ENCODE peak calls at places on chromosomes 12 and 14, in nine cellular contexts. W is progenitor cell of endocrine pancreas, V is amygdala, F is HuH-7.5, Z is Ammon's horn, K is SW480, U is NCI-H1105, S is left lung, O is NCI-H345. I is an unnamed sample.

GRCh38 chr14:24269368-24269767 is 2.0 kb downstream of the RABGGTA start:
- DNase-seq in W (no peak), F (no peak), U (no peak), K (no peak), V (no peak), Z (no peak), O (no peak), S (no peak), I (no peak)

GRCh38 chr12:108694812-108695278 is 36.5 kb downstream of the CORO1C start:
- DNase-seq in Z (no peak), F (no peak), W (no peak), V (no peak), U (no peak), K (no peak), O (no peak), S (no peak), I (no peak)

GRCh38 chr12:21771311-21771710 is 3.2 kb downstream of the KCNJ8 start:
- DNase-seq in Z (no peak), W (no peak), V (no peak), F (no peak), K (no peak), U (no peak), O (no peak), S (no peak), I (no peak)

GRCh38 chr14:104075530-104076151 is 9.9 kb upstream of the ASPG start:
- DNase-seq in U (no peak), F (no peak), V (no peak), W (no peak), S (no peak), K (peak; percentile 23), O (no peak), Z (no peak), I (no peak)

GRCh38 chr12:68932123-68932700 is 759 bp downstream of the CPM start:
- DNase-seq in U (no peak), O (peak; percentile 35), V (no peak), W (no peak), K (peak; percentile 7), S (no peak), Z (no peak), F (no peak), I (no peak)

GRCh38 chr12:12019881-12020280 is 50.9 kb upstream of the BCL2L14 start:
- DNase-seq in V (no peak), Z (no peak), F (no peak), U (no peak), O (no peak), K (no peak), W (no peak), S (no peak), I (no peak)

GRCh38 chr14:95290769-95291440 is 28.8 kb downstream of the CLMN start:
- DNase-seq in U (peak; percentile 95), K (peak; percentile 63), O (peak; percentile 87), F (no peak), Z (no peak), W (no peak), V (no peak), S (no peak), I (no peak)

GRCh38 chr12:110741795-110742717 is 635 bp downstream of the PPP1CC start:
- DNase-seq in O (peak; percentile 61), S (peak; percentile 50), Z (peak; percentile 58), K (peak; percentile 18), W (no peak), V (no peak), F (peak; percentile 31), U (peak; percentile 62), I (no peak)

GRCh38 chr12:92784795-92785562 is 82.2 kb downstream of the PLEKHG7 start:
- DNase-seq in F (peak; percentile 51), U (peak; percentile 88), V (no peak), O (peak; percentile 84), W (no peak), S (no peak), Z (peak; percentile 68), K (peak; percentile 92), I (peak; percentile 72)

GRCh38 chr14:23602181-23603095 is 23.8 kb upstream of the JPH4 start:
- DNase-seq in O (no peak), U (no peak), K (no peak), W (no peak), V (no peak), F (no peak), S (no peak), Z (no peak), I (no peak)

GRCh38 chr12:85041395-85041794 is 5.2 kb downstream of the LRRIQ1 start:
- DNase-seq in V (no peak), K (no peak), Z (no peak), F (no peak), S (no peak), W (no peak), U (no peak), O (no peak), I (no peak)

GRCh38 chr14:69996197-69996596 is 117.0 kb downstream of the SMOC1 start:
- DNase-seq in W (no peak), U (no peak), O (no peak), K (no peak), S (no peak), Z (no peak), F (no peak), V (no peak), I (no peak)

GRCh38 chr12:109880049-109880931 is at the start of gene GLTP:
- DNase-seq in U (peak; percentile 80), K (peak; percentile 77), W (peak; percentile 83), V (peak; percentile 65), Z (peak; percentile 86), S (peak; percentile 84), O (peak; percentile 93), F (peak; percentile 92), I (peak; percentile 45)

GRCh38 chr12:6612247-6612646 is 5.1 kb upstream of the CHD4 start:
- DNase-seq in S (no peak), O (no peak), K (peak; percentile 53), Z (no peak), U (no peak), W (no peak), F (no peak), V (no peak), I (no peak)

GRCh38 chr14:74475678-74476077 is 17.4 kb downstream of the NPC2 start:
- DNase-seq in W (no peak), Z (no peak), F (no peak), V (no peak), K (no peak), O (no peak), U (no peak), S (no peak), I (no peak)

GRCh38 chr12:26728205-26729050 is 104.6 kb downstream of the ITPR2 start:
- DNase-seq in S (no peak), W (no peak), O (no peak), F (no peak), V (no peak), Z (no peak), K (no peak), U (no peak), I (no peak)

GRCh38 chr12:75953312-75953906 is 78.2 kb downstream of the PHLDA1 start:
- DNase-seq in K (peak; percentile 70), Z (peak; percentile 28), U (no peak), O (no peak), V (no peak), F (no peak), S (no peak), W (no peak), I (no peak)

GRCh38 chr14:101705733-101706508 is 55.6 kb upstream of the PPP2R5C start:
- DNase-seq in F (no peak), Z (no peak), O (peak; percentile 28), S (peak; percentile 80), W (no peak), U (no peak), V (no peak), K (peak; percentile 41), I (no peak)

GRCh38 chr12:105382771-105383632 is 52.5 kb downstream of the C12orf75 start:
- DNase-seq in O (peak; percentile 60), S (no peak), V (no peak), U (peak; percentile 48), K (peak; percentile 55), F (peak; percentile 64), Z (peak; percentile 71), W (no peak), I (peak; percentile 41)

I was measured in HCT116.